ENCODE peak calls at places on chromosomes 6 and 20, in six cellular contexts. P is upper lobe of left lung, M is spleen, Y is breast epithelium, U is K562, W is endothelial cell of umbilical vein. J is an unnamed sample.

GRCh38 chr20:34315236-34315635 is 12.1 kb upstream of the AHCY start:
- DNase-seq in P (no peak), M (no peak), Y (no peak), U (no peak), W (no peak), J (no peak)

GRCh38 chr20:23147964-23148720 is 62.0 kb upstream of the CD93 start:
- DNase-seq in P (no peak), M (no peak), Y (no peak), U (peak; percentile 64), W (peak; percentile 84), J (no peak)

GRCh38 chr6:33418690-33419291 is 884 bp upstream of the CUTA start:
- DNase-seq in P (no peak), M (peak; percentile 69), Y (no peak), U (peak; percentile 48), W (no peak), J (no peak)

GRCh38 chr6:160273196-160273595 is 14.6 kb upstream of the SLC22A2 start:
- DNase-seq in P (no peak), M (no peak), Y (no peak), U (no peak), W (no peak), J (no peak)

GRCh38 chr6:154243793-154244768 is 112.5 kb downstream of the IPCEF1 start:
- DNase-seq in P (no peak), M (no peak), Y (no peak), U (no peak), W (no peak), J (no peak)

GRCh38 chr6:49522710-49523593 is 23.2 kb downstream of the GLYATL3 start:
- DNase-seq in P (no peak), M (no peak), Y (no peak), U (no peak), W (no peak), J (no peak)

GRCh38 chr6:129370268-129370916 is 339.6 kb downstream of the ARHGAP18 start:
- DNase-seq in P (no peak), M (no peak), Y (peak; percentile 20), U (peak; percentile 18), W (peak; percentile 65), J (peak; percentile 2)

GRCh38 chr6:28060381-28060780 is 20.0 kb upstream of the ZNF165 start:
- DNase-seq in P (no peak), M (no peak), Y (no peak), U (no peak), W (no peak), J (no peak)

GRCh38 chr20:62420846-62421715 is 6.3 kb downstream of the RBBP8NL start:
- DNase-seq in P (peak; percentile 53), M (no peak), Y (no peak), U (no peak), W (no peak), J (no peak)

GRCh38 chr6:118372413-118372812 is 175.7 kb upstream of the PLN start:
- DNase-seq in P (no peak), M (no peak), Y (no peak), U (no peak), W (peak; percentile 12), J (no peak)

GRCh38 chr20:3165473-3166337 is 6.0 kb upstream of the FASTKD5 start:
- DNase-seq in P (peak; percentile 82), M (no peak), Y (no peak), U (no peak), W (peak; percentile 50), J (no peak)

GRCh38 chr6:131728296-131728939 is 17.6 kb upstream of the CTAGE9 start:
- DNase-seq in P (no peak), M (no peak), Y (no peak), U (no peak), W (no peak), J (no peak)

GRCh38 chr6:170286246-170286933 is 4.5 kb downstream of the DLL1 start:
- DNase-seq in P (peak; percentile 85), M (peak; percentile 76), Y (no peak), U (peak; percentile 72), W (no peak), J (no peak)

GRCh38 chr20:20459726-20460125 is 91.8 kb downstream of the INSM1 start:
- DNase-seq in P (no peak), M (no peak), Y (no peak), U (no peak), W (no peak), J (no peak)

GRCh38 chr6:42391441-42391840 is 60.3 kb downstream of the TRERF1 start:
- DNase-seq in P (no peak), M (no peak), Y (no peak), U (no peak), W (no peak), J (no peak)

GRCh38 chr6:134918418-134918961 is 31.4 kb downstream of the ALDH8A1 start:
- DNase-seq in P (peak; percentile 24), M (no peak), Y (no peak), U (no peak), W (no peak), J (no peak)

GRCh38 chr6:5713519-5713918 is 293.2 kb downstream of the NRN1 start:
- DNase-seq in P (no peak), M (no peak), Y (no peak), U (no peak), W (no peak), J (no peak)

GRCh38 chr6:167047554-167047953 is 48.4 kb downstream of the CEP43 start:
- DNase-seq in P (no peak), M (peak; percentile 92), Y (no peak), U (no peak), W (no peak), J (no peak)

GRCh38 chr6:161954077-161954476 is 680.2 kb upstream of the AGPAT4 start:
- DNase-seq in P (no peak), M (no peak), Y (no peak), U (no peak), W (no peak), J (no peak)

GRCh38 chr20:60820918-60821317 is 431.1 kb upstream of the CDH4 start:
- DNase-seq in P (no peak), M (no peak), Y (no peak), U (no peak), W (no peak), J (no peak)

GRCh38 chr6:49252901-49253300 is 210.2 kb downstream of the MMUT start:
- DNase-seq in P (no peak), M (no peak), Y (no peak), U (no peak), W (no peak), J (no peak)

GRCh38 chr6:139062921-139063320 is 34.4 kb downstream of the ABRACL start:
- DNase-seq in P (no peak), M (no peak), Y (no peak), U (no peak), W (no peak), J (no peak)

GRCh38 chr20:19885981-19886665 is 128.1 kb downstream of the RIN2 start:
- DNase-seq in P (peak; percentile 36), M (no peak), Y (peak; percentile 54), U (no peak), W (peak; percentile 84), J (no peak)

GRCh38 chr20:46232575-46232974 is 75.7 kb downstream of the CDH22 start:
- DNase-seq in P (no peak), M (no peak), Y (no peak), U (no peak), W (no peak), J (no peak)

GRCh38 chr6:115573866-115574265 is 486.8 kb downstream of the FRK start:
- DNase-seq in P (no peak), M (no peak), Y (no peak), U (no peak), W (no peak), J (no peak)

GRCh38 chr6:30940361-30941001 is at the start of gene MUCL3:
- DNase-seq in P (peak; percentile 60), M (no peak), Y (no peak), U (peak; percentile 74), W (no peak), J (no peak)

GRCh38 chr6:30937265-30937664 is 3.5 kb upstream of the MUCL3 start:
- DNase-seq in P (no peak), M (no peak), Y (no peak), U (no peak), W (no peak), J (no peak)

GRCh38 chr6:30938730-30939129 is 2.0 kb upstream of the MUCL3 start:
- DNase-seq in P (no peak), M (no peak), Y (no peak), U (no peak), W (no peak), J (no peak)

GRCh38 chr6:30942338-30943060 is 1.7 kb downstream of the MUCL3 start:
- DNase-seq in P (peak; percentile 67), M (no peak), Y (peak; percentile 72), U (peak; percentile 84), W (peak; percentile 56), J (no peak)

GRCh38 chr6:30939473-30939872 is 1.3 kb upstream of the MUCL3 start:
- DNase-seq in P (no peak), M (no peak), Y (no peak), U (no peak), W (no peak), J (no peak)
- TF ChIP-seq POLR2AphosphoS5 in P (no peak), M (no peak), Y (no peak), U (no peak), W (no peak), J (no peak)

DNA sequence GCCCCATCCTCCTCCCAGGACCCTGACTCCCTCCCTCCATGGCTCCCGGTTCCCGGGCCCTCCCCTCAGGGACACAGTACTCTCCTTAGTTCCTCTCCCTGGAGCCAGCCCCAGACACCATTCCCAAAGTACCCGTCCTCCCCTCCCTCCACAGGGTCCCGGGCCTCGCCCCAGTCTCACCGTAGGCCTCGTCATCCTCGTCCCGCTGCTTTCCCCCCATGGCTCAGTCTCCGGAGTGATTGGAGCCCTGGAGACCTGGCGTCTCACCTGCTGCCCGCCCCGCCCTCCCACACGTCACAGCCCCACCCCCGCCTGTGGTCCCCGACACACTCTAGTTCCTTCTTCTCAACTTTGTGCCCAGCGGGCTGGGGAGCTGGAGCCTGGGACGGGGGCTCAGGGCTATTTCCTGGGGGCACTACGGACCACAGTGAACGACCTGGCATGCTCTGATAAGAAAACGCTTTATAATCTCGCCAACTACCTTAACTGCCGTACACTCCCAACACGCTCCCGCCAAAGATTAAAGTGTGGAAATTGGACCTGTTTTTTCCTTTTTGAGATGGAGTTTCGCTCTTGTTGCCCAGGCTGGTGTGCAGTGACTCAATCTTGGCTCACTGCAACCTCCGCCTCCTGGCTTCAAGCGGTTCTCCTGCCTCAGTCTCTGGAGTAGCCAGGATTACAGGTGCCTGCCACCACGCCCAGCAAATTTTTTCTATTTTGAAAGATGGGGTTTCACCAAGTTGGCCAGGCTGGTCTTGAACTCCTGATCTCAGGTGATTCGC is at the start of gene SLC44A4:
- DNase-seq in P (no peak), M (no peak), Y (no peak), U (peak; percentile 39), W (no peak), J (no peak)
- TF ChIP-seq POLR2A in P (peak; percentile 52), M (no peak), Y (no peak), U (peak; percentile 26), W (no peak), J (no peak)

DNA sequence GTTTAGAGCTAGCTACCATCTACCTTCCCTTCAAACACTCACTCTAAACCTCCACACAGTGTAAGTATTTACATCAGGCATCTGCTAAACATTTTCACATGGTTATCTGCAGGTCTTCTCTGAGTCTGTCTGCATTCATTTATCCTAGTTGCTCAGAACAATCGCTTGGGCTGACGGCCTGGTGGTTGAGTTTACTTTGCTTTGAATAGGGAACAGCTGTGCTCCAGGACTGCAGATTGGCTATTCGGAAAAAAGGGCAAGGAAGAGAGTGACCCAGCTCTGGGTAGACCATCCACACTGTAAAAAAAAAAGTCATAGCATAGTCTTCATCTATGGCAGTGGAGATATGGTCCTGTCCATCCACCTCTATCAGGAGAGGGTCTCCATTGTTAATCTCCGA is 115.3 kb upstream of the ESR1 start:
- DNase-seq in P (no peak), M (no peak), Y (no peak), U (no peak), W (no peak), J (no peak)
- TF ChIP-seq POLR2AphosphoS5 in P (no peak), M (no peak), Y (no peak), U (no peak), W (no peak), J (no peak)

GRCh38 chr6:158799051-158799792 is 19.9 kb downstream of the EZR start:
- DNase-seq in P (no peak), M (no peak), Y (no peak), U (no peak), W (peak; percentile 85), J (no peak)
- TF ChIP-seq POLR2A in P (no peak), M (no peak), Y (no peak), U (no peak), W (no peak), J (peak; percentile 32)